ENCODE peak calls at places on chromosomes 3 and 15, in seven cellular contexts. G, P, X, W, O, B and H are unnamed samples.

GRCh38 chr15:88621789-88622604 is 857 bp downstream of the AEN start:
- DNase-seq in X (no peak), G (no peak), W (no peak), B (no peak), P (peak), O (no peak), H (no peak)

GRCh38 chr3:18389108-18389733 is 35.9 kb downstream of the SATB1 start:
- DNase-seq in X (no peak), P (peak), W (no peak), O (no peak), G (no peak), B (no peak), H (no peak)

GRCh38 chr3:14550651-14551611 is 10.8 kb upstream of the GRIP2 start:
- DNase-seq in W (no peak), X (no peak), O (no peak), G (no peak), P (no peak), B (no peak), H (no peak)

GRCh38 chr15:29924750-29925149 is 102.5 kb upstream of the TJP1 start:
- DNase-seq in B (peak), O (no peak), W (no peak), X (no peak), P (no peak), G (peak), H (no peak)

GRCh38 chr3:182837855-182838454 is 44.7 kb downstream of the ATP11B start:
- DNase-seq in X (no peak), O (no peak), W (no peak), P (peak), G (no peak), B (peak), H (no peak)

GRCh38 chr15:85009435-85009834 is 27.8 kb downstream of the PDE8A start:
- DNase-seq in B (no peak), W (no peak), X (no peak), G (no peak), O (no peak), P (no peak), H (no peak)

GRCh38 chr3:10322355-10322715 is 1.4 kb upstream of the SEC13 start:
- DNase-seq in P (peak), X (no peak), O (no peak), B (no peak), G (no peak), W (no peak), H (no peak)

GRCh38 chr3:41202834-41203345 is 3.6 kb downstream of the CTNNB1 start:
- DNase-seq in O (no peak), G (no peak), W (no peak), P (peak), B (peak), X (no peak), H (no peak)

GRCh38 chr3:158405507-158405906 is 165.5 kb upstream of the MLF1 start:
- DNase-seq in P (no peak), B (no peak), G (no peak), X (no peak), O (no peak), W (no peak), H (no peak)

GRCh38 chr15:41104234-41104633 is 11.8 kb downstream of the INO80 start:
- DNase-seq in P (no peak), G (no peak), X (no peak), W (no peak), B (no peak), O (no peak), H (no peak)

GRCh38 chr15:98668566-98669308 is 20.4 kb downstream of the IGF1R start:
- DNase-seq in P (no peak), O (no peak), G (no peak), X (no peak), W (no peak), B (peak), H (no peak)

GRCh38 chr15:69141833-69142232 is 18.6 kb upstream of the GLCE start:
- DNase-seq in X (no peak), O (no peak), W (no peak), B (no peak), G (no peak), P (no peak), H (no peak)

GRCh38 chr15:69140306-69140705 is 20.1 kb upstream of the GLCE start:
- DNase-seq in G (no peak), X (no peak), W (no peak), P (no peak), O (no peak), B (no peak), H (no peak)

GRCh38 chr15:69138963-69139362 is 21.5 kb upstream of the GLCE start:
- DNase-seq in W (no peak), O (no peak), P (no peak), B (no peak), X (no peak), G (no peak), H (no peak)

GRCh38 chr15:69143756-69144436 is 16.5 kb upstream of the GLCE start:
- DNase-seq in P (no peak), X (no peak), W (no peak), B (peak), O (no peak), G (no peak), H (no peak)

DNA sequence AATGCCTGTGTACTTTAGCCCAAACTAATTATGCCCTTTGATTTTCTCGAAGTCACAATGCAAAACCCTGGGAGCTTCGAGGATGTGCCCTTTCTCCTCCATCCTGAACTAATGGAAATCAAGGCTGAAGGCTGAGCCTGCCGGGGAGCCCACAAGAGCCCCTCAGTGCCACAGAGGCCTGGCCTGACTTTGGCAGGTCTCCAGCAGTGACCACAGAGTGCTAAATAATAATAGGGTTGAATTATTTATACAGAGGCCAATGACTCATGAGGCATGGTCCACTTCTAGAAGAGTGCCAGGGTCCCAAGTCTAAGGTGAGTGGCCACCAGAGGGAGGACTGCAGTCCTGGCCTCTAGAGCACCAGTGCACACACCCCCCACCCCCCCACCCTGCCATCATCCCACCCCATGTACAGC is 19.1 kb upstream of the GLCE start:
- DNase-seq in B (peak), P (no peak), O (no peak), X (no peak), W (no peak), G (no peak), H (no peak)
- TF ChIP-seq CTCF in B (no peak), P (no peak), O (no peak), X (no peak), W (no peak), G (no peak), H (no peak)

GRCh38 chr3:61790411-61790810 is 229.0 kb downstream of the PTPRG start:
- DNase-seq in G (no peak), W (no peak), B (no peak), P (no peak), O (no peak), X (no peak), H (no peak)

GRCh38 chr3:61788623-61789507 is 227.5 kb downstream of the PTPRG start:
- DNase-seq in B (no peak), O (no peak), W (no peak), P (no peak), G (no peak), X (no peak), H (no peak)

GRCh38 chr3:61793056-61793455 is 231.7 kb downstream of the PTPRG start:
- DNase-seq in G (no peak), B (no peak), X (no peak), P (no peak), O (no peak), W (no peak), H (no peak)

GRCh38 chr3:61794961-61795360 is 233.6 kb downstream of the PTPRG start:
- DNase-seq in P (no peak), W (no peak), X (no peak), G (no peak), O (no peak), B (no peak), H (no peak)

DNA sequence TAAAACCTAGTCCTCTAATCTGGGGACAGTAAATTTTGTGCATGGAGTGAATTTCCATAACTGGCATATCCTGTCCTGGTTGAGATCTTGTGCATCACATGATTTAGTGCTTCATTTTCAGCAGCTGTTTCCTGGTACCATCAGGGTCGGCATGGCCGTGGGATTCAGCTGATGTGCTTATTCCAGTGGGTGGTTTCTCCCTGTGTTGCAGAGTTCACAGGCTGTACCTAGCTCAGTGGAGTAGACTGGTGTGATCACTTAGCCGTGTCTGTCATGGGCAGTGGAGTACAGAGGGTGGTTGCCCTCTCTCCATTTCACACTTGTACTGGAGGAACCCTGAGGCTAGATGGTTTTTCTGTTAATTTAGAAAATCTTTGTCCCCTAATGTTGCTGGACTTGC is 228.5 kb downstream of the PTPRG start:
- DNase-seq in O (peak), G (no peak), X (no peak), P (no peak), W (no peak), B (no peak), H (no peak)
- TF ChIP-seq CTCF in O (no peak), G (no peak), X (no peak), P (no peak), W (no peak), B (no peak), H (no peak)

DNA sequence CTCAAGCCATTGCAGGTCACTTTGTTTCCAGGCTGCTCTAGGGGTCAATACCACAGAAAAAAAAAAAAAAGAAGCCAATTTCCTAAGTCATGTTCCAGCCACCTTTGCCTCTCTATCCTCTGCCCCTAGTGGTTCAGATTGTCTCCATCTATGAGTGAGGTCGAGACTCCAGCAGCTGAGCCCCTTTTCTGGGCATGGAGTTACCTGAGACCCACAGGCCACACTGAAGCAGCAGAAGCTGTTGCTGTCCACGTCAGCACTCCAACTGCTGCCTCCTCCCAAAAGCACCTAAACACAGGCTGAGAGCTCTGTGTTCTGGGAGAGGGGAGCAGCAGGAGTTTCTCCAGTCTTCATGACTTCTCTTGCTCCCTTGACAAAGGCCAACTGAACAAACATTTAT is 355.7 kb downstream of the RSL24D1 start:
- DNase-seq in W (no peak), P (no peak), G (no peak), O (no peak), X (no peak), B (no peak), H (no peak)
- TF ChIP-seq CTCF in W (no peak), P (no peak), G (no peak), O (no peak), X (no peak), B (no peak), H (no peak)

GRCh38 chr3:8959683-8960082 is 3.6 kb downstream of the RAD18 start:
- DNase-seq in X (no peak), O (no peak), W (no peak), G (no peak), P (peak), B (no peak), H (no peak)

GRCh38 chr3:8952130-8952529 is 11.1 kb downstream of the RAD18 start:
- DNase-seq in B (no peak), X (no peak), G (no peak), O (no peak), W (no peak), P (no peak), H (no peak)

GRCh38 chr3:8953336-8953735 is 9.9 kb downstream of the RAD18 start:
- DNase-seq in G (no peak), P (no peak), X (no peak), O (no peak), W (no peak), B (no peak), H (no peak)

DNA sequence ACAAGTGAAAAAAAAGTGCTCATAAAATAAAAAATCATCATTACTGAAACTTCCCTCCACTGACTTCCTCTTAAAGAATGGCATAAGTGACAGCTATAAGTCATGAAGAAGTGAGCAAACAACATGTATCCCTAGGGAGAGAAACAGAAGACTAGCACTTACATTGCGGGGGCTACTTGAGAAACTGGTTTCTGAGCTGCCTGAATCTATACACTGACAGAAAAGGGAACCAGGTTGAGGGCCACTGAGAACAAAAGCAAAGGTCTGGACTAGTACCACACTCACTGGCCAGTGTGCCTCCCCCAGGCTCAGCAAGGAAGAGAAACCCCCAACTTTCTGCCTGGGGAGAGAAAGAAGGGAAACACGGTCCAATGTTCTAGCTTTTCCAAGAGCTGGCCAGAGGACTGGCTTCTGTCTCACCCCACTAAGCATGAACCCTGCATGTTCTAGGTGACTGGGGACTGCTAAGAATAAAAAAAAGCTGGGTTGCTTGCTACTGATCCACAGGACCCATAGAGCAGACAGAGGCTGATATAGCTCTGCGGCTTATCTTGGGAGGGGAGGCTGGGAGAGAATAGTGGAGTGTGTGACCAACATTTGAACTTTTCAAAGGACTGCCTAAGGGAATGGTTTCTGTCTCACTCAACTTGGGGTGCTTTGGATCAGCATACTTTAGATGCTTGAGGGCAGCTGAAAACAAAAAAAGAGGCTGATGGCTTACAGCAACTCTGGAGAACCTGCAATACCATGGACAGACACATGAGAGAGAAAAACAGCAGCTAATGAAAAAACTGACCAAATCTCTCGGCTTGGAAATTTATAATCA is 8.1 kb downstream of the RAD18 start:
- DNase-seq in P (peak), X (no peak), G (no peak), W (no peak), B (no peak), O (no peak), H (peak)
- TF ChIP-seq CTCF in P (no peak), X (no peak), G (no peak), W (no peak), B (no peak), O (no peak), H (peak)